ENCODE peak calls at places on chromosomes 1 and 21, in five cellular contexts. A is activated CD4-positive, alpha-beta T cell treated with anti-CD3 and anti-CD28 coated beads, Interleukin-2, amount 10 ng/mL, durations not matched to agents 7 days and 5 days; S is pancreas; Q is effector CD8-positive, alpha-beta T cell; D is HCEC 1CT. Y is an unnamed sample.

GRCh38 chr1:43267291-43267805 is 2.4 kb upstream of the TMEM125 start:
- DNase-seq in A (no peak), S (no peak), Q (no peak), D (peak), Y (peak)

GRCh38 chr1:165288301-165289120 is 68.0 kb downstream of the LMX1A start:
- DNase-seq in A (no peak), S (no peak), Q (no peak), D (no peak), Y (no peak)

GRCh38 chr1:58764294-58764978 is 19.4 kb downstream of the JUN start:
- DNase-seq in A (no peak), S (no peak), Q (no peak), D (peak), Y (no peak)

GRCh38 chr1:59107916-59108315 is 189.0 kb upstream of the FGGY start:
- DNase-seq in A (no peak), S (no peak), Q (no peak), D (no peak), Y (no peak)

GRCh38 chr1:222372221-222372620 is 175.7 kb downstream of the HHIPL2 start:
- DNase-seq in A (no peak), S (no peak), Q (no peak), D (peak), Y (no peak)

GRCh38 chr1:173364827-173365226 is 112.3 kb upstream of the PRDX6 start:
- DNase-seq in A (no peak), S (no peak), Q (no peak), D (no peak), Y (no peak)

GRCh38 chr1:147597010-147597409 is 55.7 kb downstream of the BCL9 start:
- DNase-seq in A (no peak), S (no peak), Q (no peak), D (no peak), Y (no peak)

GRCh38 chr1:223214272-223214807 is 71.3 kb upstream of the TLR5 start:
- DNase-seq in A (no peak), S (no peak), Q (no peak), D (no peak), Y (no peak)

GRCh38 chr1:162689745-162690671 is 57.7 kb downstream of the DDR2 start:
- DNase-seq in A (no peak), S (no peak), Q (no peak), D (peak), Y (no peak)

GRCh38 chr1:145918992-145919939 is 749 bp upstream of the PEX11B start:
- DNase-seq in A (peak), S (peak), Q (no peak), D (peak), Y (peak)

GRCh38 chr1:22869325-22869724 is 103.3 kb downstream of the LACTBL1 start:
- DNase-seq in A (no peak), S (no peak), Q (no peak), D (no peak), Y (no peak)

GRCh38 chr1:59063501-59063900 is 233.4 kb upstream of the FGGY start:
- DNase-seq in A (peak), S (no peak), Q (no peak), D (no peak), Y (no peak)

GRCh38 chr1:245070836-245071615 is 83.8 kb upstream of the KIF26B start:
- DNase-seq in A (no peak), S (no peak), Q (no peak), D (no peak), Y (no peak)

GRCh38 chr1:96357132-96357531 is 364.5 kb upstream of the PTBP2 start:
- DNase-seq in A (no peak), S (no peak), Q (no peak), D (no peak), Y (no peak)

GRCh38 chr1:61448934-61449368 is 276.0 kb downstream of the TM2D1 start:
- DNase-seq in A (no peak), S (no peak), Q (no peak), D (no peak), Y (peak)

GRCh38 chr1:213994888-213995287 is 7.1 kb downstream of the PROX1 start:
- DNase-seq in A (no peak), S (no peak), Q (no peak), D (no peak), Y (no peak)

GRCh38 chr1:199218533-199218932 is 579.7 kb downstream of the PTPRC start:
- DNase-seq in A (no peak), S (peak), Q (no peak), D (no peak), Y (no peak)

GRCh38 chr1:115222616-115223402 is 115.2 kb downstream of the NGF start:
- DNase-seq in A (no peak), S (no peak), Q (no peak), D (no peak), Y (no peak)

GRCh38 chr1:40860706-40861226 is 1.4 kb downstream of the CITED4 start:
- DNase-seq in A (no peak), S (no peak), Q (no peak), D (no peak), Y (no peak)

GRCh38 chr1:8409666-8410065 is 91.8 kb downstream of the SLC45A1 start:
- DNase-seq in A (no peak), S (no peak), Q (no peak), D (no peak), Y (no peak)

GRCh38 chr1:92356956-92357355 is 58.1 kb downstream of the RPAP2 start:
- DNase-seq in A (no peak), S (no peak), Q (no peak), D (peak), Y (no peak)

GRCh38 chr1:89261926-89262540 is 10.6 kb downstream of the GBP5 start:
- DNase-seq in A (no peak), S (no peak), Q (no peak), D (no peak), Y (no peak)

GRCh38 chr1:228964178-228964819 is 229.0 kb downstream of the RHOU start:
- DNase-seq in A (no peak), S (no peak), Q (no peak), D (peak), Y (peak)

GRCh38 chr1:205344010-205344808 is 12.5 kb downstream of the KLHDC8A start:
- DNase-seq in A (peak), S (peak), Q (peak), D (no peak), Y (no peak)

GRCh38 chr1:97796716-97797115 is 124.1 kb downstream of the DPYD start:
- DNase-seq in A (no peak), S (no peak), Q (no peak), D (no peak), Y (no peak)

GRCh38 chr1:7847599-7847998 is 5.3 kb downstream of the UTS2 start:
- DNase-seq in A (no peak), S (no peak), Q (no peak), D (peak), Y (no peak)

GRCh38 chr1:44609412-44609767 is 64.9 kb downstream of the TMEM53 start:
- DNase-seq in A (peak), S (no peak), Q (peak), D (peak), Y (no peak)

GRCh38 chr1:201072149-201072548 is 40.1 kb downstream of the CACNA1S start:
- DNase-seq in A (no peak), S (no peak), Q (no peak), D (no peak), Y (no peak)

GRCh38 chr1:182054698-182055326 is 6.7 kb downstream of the ZNF648 start:
- DNase-seq in A (peak), S (no peak), Q (peak), D (no peak), Y (no peak)

GRCh38 chr1:40612345-40612831 is 53.1 kb downstream of the RIMS3 start:
- DNase-seq in A (peak), S (no peak), Q (peak), D (peak), Y (peak)

GRCh38 chr21:42358261-42358660 is 7.5 kb upstream of the TFF2 start:
- DNase-seq in A (no peak), S (no peak), Q (no peak), D (no peak), Y (no peak)

GRCh38 chr1:179104851-179105250 is 23.0 kb downstream of the TOR3A start:
- DNase-seq in A (no peak), S (no peak), Q (no peak), D (no peak), Y (no peak)

GRCh38 chr1:41726899-41727748 is 191.6 kb downstream of the HIVEP3 start:
- DNase-seq in A (no peak), S (peak), Q (no peak), D (no peak), Y (peak)

GRCh38 chr1:223832637-223832943 is 13.2 kb downstream of the TP53BP2 start:
- DNase-seq in A (no peak), S (no peak), Q (no peak), D (no peak), Y (no peak)

GRCh38 chr1:220462756-220463155 is 65.2 kb upstream of the MARK1 start:
- DNase-seq in A (no peak), S (no peak), Q (no peak), D (no peak), Y (no peak)

GRCh38 chr1:184272178-184272866 is 114.5 kb upstream of the C1orf21 start:
- DNase-seq in A (no peak), S (no peak), Q (no peak), D (peak), Y (no peak)

GRCh38 chr1:46673749-46674182 is 2.1 kb downstream of the TEX38 start:
- DNase-seq in A (no peak), S (no peak), Q (no peak), D (peak), Y (no peak)

Y was measured in lower leg skin.